ENCODE peak calls at places on chromosomes 4 and X, in eight cellular contexts. One of them, this sample, is unnamed.

GRCh38 chrX:38868941-38869378 is 67.7 kb downstream of the MID1IP1 start:
- DNase-seq in psoas muscle: no peak
- DNase-seq in RWPE2: no peak
- DNase-seq in SK-N-SH: no peak
- DNase-seq in PC-9: no peak
- DNase-seq in fibroblast of lung: peak; percentile 60
- DNase-seq in Peyer's patch: no peak
- DNase-seq in stomach: no peak
- DNase-seq in this sample: no peak

GRCh38 chrX:115968436-115969252 is 201.9 kb upstream of the AGTR2 start:
- DNase-seq in stomach: no peak
- DNase-seq in fibroblast of lung: peak; percentile 22
- DNase-seq in Peyer's patch: no peak
- DNase-seq in PC-9: peak; percentile 53
- DNase-seq in psoas muscle: peak; percentile 67
- DNase-seq in RWPE2: no peak
- DNase-seq in SK-N-SH: peak; percentile 76
- DNase-seq in this sample: no peak

GRCh38 chr4:151771664-151772063 is 10.9 kb upstream of the GATB start:
- DNase-seq in Peyer's patch: no peak
- DNase-seq in PC-9: no peak
- DNase-seq in fibroblast of lung: no peak
- DNase-seq in stomach: no peak
- DNase-seq in RWPE2: no peak
- DNase-seq in SK-N-SH: no peak
- DNase-seq in psoas muscle: no peak
- DNase-seq in this sample: no peak

GRCh38 chrX:108511721-108512120 is 72.1 kb downstream of the COL4A5 start:
- DNase-seq in Peyer's patch: no peak
- DNase-seq in psoas muscle: no peak
- DNase-seq in SK-N-SH: no peak
- DNase-seq in RWPE2: no peak
- DNase-seq in fibroblast of lung: peak; percentile 46
- DNase-seq in stomach: no peak
- DNase-seq in PC-9: no peak
- DNase-seq in this sample: no peak

GRCh38 chrX:100928660-100929613 is at the start of gene XKRX:
- DNase-seq in fibroblast of lung: no peak
- DNase-seq in stomach: peak; percentile 53
- DNase-seq in Peyer's patch: peak; percentile 81
- DNase-seq in PC-9: peak; percentile 76
- DNase-seq in psoas muscle: no peak
- DNase-seq in RWPE2: peak; percentile 38
- DNase-seq in SK-N-SH: peak; percentile 53
- DNase-seq in this sample: no peak

GRCh38 chr4:124085561-124086180 is 626.9 kb downstream of the ANKRD50 start:
- DNase-seq in PC-9: no peak
- DNase-seq in SK-N-SH: no peak
- DNase-seq in stomach: no peak
- DNase-seq in psoas muscle: no peak
- DNase-seq in Peyer's patch: no peak
- DNase-seq in RWPE2: no peak
- DNase-seq in fibroblast of lung: no peak
- DNase-seq in this sample: no peak

GRCh38 chr4:52606040-52606439 is 53.1 kb downstream of the USP46 start:
- DNase-seq in RWPE2: no peak
- DNase-seq in psoas muscle: no peak
- DNase-seq in fibroblast of lung: no peak
- DNase-seq in SK-N-SH: no peak
- DNase-seq in stomach: no peak
- DNase-seq in PC-9: no peak
- DNase-seq in Peyer's patch: no peak
- DNase-seq in this sample: no peak

GRCh38 chrX:13223868-13224555 is 95.8 kb downstream of the ATXN3L start:
- DNase-seq in Peyer's patch: no peak
- DNase-seq in fibroblast of lung: peak; percentile 81
- DNase-seq in RWPE2: no peak
- DNase-seq in SK-N-SH: no peak
- DNase-seq in PC-9: peak; percentile 49
- DNase-seq in stomach: no peak
- DNase-seq in psoas muscle: no peak
- DNase-seq in this sample: peak; percentile 27

GRCh38 chr4:33060873-33061542 is 2340.8 kb downstream of the PCDH7 start:
- DNase-seq in stomach: no peak
- DNase-seq in psoas muscle: peak; percentile 47
- DNase-seq in fibroblast of lung: peak; percentile 67
- DNase-seq in Peyer's patch: peak; percentile 64
- DNase-seq in PC-9: peak; percentile 25
- DNase-seq in RWPE2: no peak
- DNase-seq in SK-N-SH: peak; percentile 2
- DNase-seq in this sample: peak; percentile 8
- TF ChIP-seq CTCF in stomach: no peak
- TF ChIP-seq CTCF in psoas muscle: peak; percentile 32
- TF ChIP-seq CTCF in fibroblast of lung: peak; percentile 98
- TF ChIP-seq CTCF in Peyer's patch: peak; percentile 41
- TF ChIP-seq CTCF in PC-9: peak; percentile 68
- TF ChIP-seq CTCF in RWPE2: peak; percentile 76
- TF ChIP-seq CTCF in SK-N-SH: peak; percentile 88
- TF ChIP-seq CTCF in this sample: peak; percentile 86

GRCh38 chr4:121190389-121190788 is 26.3 kb upstream of the TNIP3 start:
- DNase-seq in fibroblast of lung: no peak
- DNase-seq in SK-N-SH: no peak
- DNase-seq in psoas muscle: no peak
- DNase-seq in PC-9: no peak
- DNase-seq in stomach: no peak
- DNase-seq in Peyer's patch: no peak
- DNase-seq in RWPE2: no peak
- DNase-seq in this sample: no peak
- H3K4me3 ChIP-seq in fibroblast of lung: no peak overlapping the region
- H3K4me3 ChIP-seq in SK-N-SH: no peak overlapping the region
- H3K4me3 ChIP-seq in psoas muscle: no peak overlapping the region
- H3K4me3 ChIP-seq in PC-9: no peak overlapping the region
- H3K4me3 ChIP-seq in stomach: no peak overlapping the region
- H3K4me3 ChIP-seq in Peyer's patch: no peak overlapping the region
- H3K4me3 ChIP-seq in RWPE2: no peak overlapping the region
- H3K4me3 ChIP-seq in this sample: no peak overlapping the region

DNA sequence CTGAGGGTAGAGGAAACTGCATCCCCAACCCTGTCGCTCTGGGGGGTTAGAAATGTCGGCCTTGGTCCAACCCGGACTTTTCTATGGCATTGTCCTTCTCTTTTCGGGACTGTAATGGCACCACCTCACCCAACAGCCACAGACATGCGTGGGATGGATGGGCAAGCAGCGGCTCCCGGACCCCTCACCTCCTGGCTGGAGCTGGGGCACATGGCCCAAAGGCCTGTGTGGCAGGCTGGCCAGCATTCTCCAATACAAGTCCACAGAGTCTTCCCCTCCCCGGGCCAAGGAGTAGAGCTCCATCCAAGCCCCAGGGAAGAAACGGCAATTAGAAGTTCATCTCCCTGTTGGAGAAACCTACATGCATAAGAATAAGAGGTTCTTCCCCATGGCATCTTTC is 142.9 kb downstream of the NR3C2 start:
- DNase-seq in fibroblast of lung: no peak
- DNase-seq in Peyer's patch: no peak
- DNase-seq in stomach: no peak
- DNase-seq in psoas muscle: no peak
- DNase-seq in SK-N-SH: no peak
- DNase-seq in PC-9: no peak
- DNase-seq in RWPE2: no peak
- DNase-seq in this sample: no peak
- TF ChIP-seq CTCF in fibroblast of lung: no peak
- TF ChIP-seq CTCF in Peyer's patch: no peak
- TF ChIP-seq CTCF in stomach: no peak
- TF ChIP-seq CTCF in psoas muscle: no peak
- TF ChIP-seq CTCF in SK-N-SH: no peak
- TF ChIP-seq CTCF in PC-9: no peak
- TF ChIP-seq CTCF in RWPE2: no peak
- TF ChIP-seq CTCF in this sample: no peak

GRCh38 chrX:95330292-95330691 is 1354.3 kb upstream of the DIAPH2 start:
- DNase-seq in fibroblast of lung: no peak
- DNase-seq in stomach: no peak
- DNase-seq in RWPE2: no peak
- DNase-seq in psoas muscle: no peak
- DNase-seq in Peyer's patch: no peak
- DNase-seq in PC-9: no peak
- DNase-seq in SK-N-SH: no peak
- DNase-seq in this sample: no peak
- H3K4me3 ChIP-seq in fibroblast of lung: no peak overlapping the region
- H3K4me3 ChIP-seq in stomach: no peak overlapping the region
- H3K4me3 ChIP-seq in RWPE2: no peak overlapping the region
- H3K4me3 ChIP-seq in psoas muscle: no peak overlapping the region
- H3K4me3 ChIP-seq in Peyer's patch: no peak overlapping the region
- H3K4me3 ChIP-seq in PC-9: no peak overlapping the region
- H3K4me3 ChIP-seq in SK-N-SH: no peak overlapping the region
- H3K4me3 ChIP-seq in this sample: no peak overlapping the region